ENCODE peak calls at places on chromosome X, in eight cellular contexts. M, Y, K, B, R, S, H and E are unnamed samples.

GRCh38 chrX:110267874-110268273 is 50.0 kb downstream of the AMMECR1 start:
- DNase-seq in M (no peak), Y (no peak), K (no peak), B (no peak), R (no peak), S (peak; percentile 51), H (no peak), E (no peak)

GRCh38 chrX:11793734-11794133 is 35.7 kb downstream of the MSL3 start:
- DNase-seq in M (no peak), Y (no peak), K (no peak), B (no peak), R (no peak), S (no peak), H (no peak), E (no peak)

GRCh38 chrX:44400588-44400987 is 57.1 kb upstream of the EFHC2 start:
- DNase-seq in M (no peak), Y (no peak), K (peak; percentile 50), B (peak; percentile 63), R (no peak), S (no peak), H (peak; percentile 78), E (peak; percentile 88)

GRCh38 chrX:25158635-25159034 is 142.9 kb upstream of the ARX start:
- DNase-seq in M (no peak), Y (no peak), K (no peak), B (no peak), R (no peak), S (no peak), H (peak; percentile 38), E (no peak)

GRCh38 chrX:115067812-115068211 is 50.4 kb upstream of the IL13RA2 start:
- DNase-seq in M (no peak), Y (no peak), K (no peak), B (peak; percentile 15), R (no peak), S (no peak), H (no peak), E (peak; percentile 59)

GRCh38 chrX:71532078-71532752 is 689 bp upstream of the OGT start:
- DNase-seq in M (no peak), Y (no peak), K (peak; percentile 15), B (peak; percentile 62), R (peak; percentile 41), S (peak; percentile 61), H (no peak), E (peak; percentile 71)

GRCh38 chrX:153397256-153397960 is 3.7 kb downstream of the PNMA6E start:
- DNase-seq in M (no peak), Y (no peak), K (no peak), B (no peak), R (no peak), S (no peak), H (no peak), E (no peak)

GRCh38 chrX:24117288-24117687 is 32.2 kb upstream of the ZFX start:
- DNase-seq in M (no peak), Y (peak; percentile 1), K (peak; percentile 70), B (peak; percentile 74), R (no peak), S (no peak), H (no peak), E (peak; percentile 78)

GRCh38 chrX:150416469-150416868 is 53.4 kb downstream of the MAMLD1 start:
- DNase-seq in M (no peak), Y (no peak), K (no peak), B (no peak), R (no peak), S (no peak), H (no peak), E (no peak)

GRCh38 chrX:80766916-80767315 is 42.8 kb downstream of the BRWD3 start:
- DNase-seq in M (no peak), Y (no peak), K (no peak), B (no peak), R (no peak), S (no peak), H (no peak), E (no peak)

GRCh38 chrX:65407157-65407626 is 127.4 kb downstream of the LAS1L start:
- DNase-seq in M (peak; percentile 11), Y (no peak), K (peak; percentile 7), B (no peak), R (no peak), S (no peak), H (no peak), E (peak; percentile 1)

GRCh38 chrX:135309430-135309923 is at the start of gene ETDC:
- DNase-seq in M (no peak), Y (no peak), K (no peak), B (no peak), R (no peak), S (no peak), H (no peak), E (no peak)

GRCh38 chrX:134020910-134021309 is 35.5 kb upstream of the GPC3 start:
- DNase-seq in M (peak; percentile 42), Y (no peak), K (no peak), B (no peak), R (no peak), S (no peak), H (no peak), E (no peak)

GRCh38 chrX:130330706-130331105 is 9.0 kb upstream of the SLC25A14 start:
- DNase-seq in M (peak; percentile 79), Y (no peak), K (peak; percentile 43), B (peak; percentile 33), R (peak; percentile 47), S (peak; percentile 77), H (no peak), E (peak; percentile 52)

GRCh38 chrX:101385795-101386541 is at the start of gene BTK:
- DNase-seq in M (no peak), Y (no peak), K (no peak), B (no peak), R (peak; percentile 31), S (peak; percentile 97), H (no peak), E (no peak)

GRCh38 chrX:139429913-139430312 is 100.6 kb upstream of the F9 start:
- DNase-seq in M (peak; percentile 26), Y (no peak), K (peak; percentile 16), B (no peak), R (no peak), S (peak; percentile 16), H (no peak), E (no peak)

GRCh38 chrX:102765794-102766193 is 45.3 kb downstream of the GPRASP3 start:
- DNase-seq in M (no peak), Y (no peak), K (peak; percentile 40), B (peak; percentile 70), R (peak; percentile 24), S (no peak), H (peak; percentile 53), E (peak; percentile 46)

GRCh38 chrX:69192603-69193002 is 27.4 kb upstream of the PJA1 start:
- DNase-seq in M (no peak), Y (no peak), K (no peak), B (no peak), R (no peak), S (no peak), H (no peak), E (no peak)

GRCh38 chrX:125132274-125132673 is 187.4 kb upstream of the TEX13C start:
- DNase-seq in M (peak; percentile 40), Y (no peak), K (no peak), B (no peak), R (no peak), S (peak; percentile 40), H (no peak), E (peak; percentile 1)

GRCh38 chrX:71053217-71053621 is 14.9 kb downstream of the SNX12 start:
- DNase-seq in M (peak; percentile 83), Y (no peak), K (no peak), B (no peak), R (no peak), S (no peak), H (no peak), E (peak; percentile 69)

GRCh38 chrX:17374619-17375360 is at the start of gene NHS:
- DNase-seq in M (peak; percentile 96), Y (peak; percentile 2), K (peak; percentile 89), B (peak; percentile 59), R (peak; percentile 75), S (peak; percentile 9), H (no peak), E (peak; percentile 62)

GRCh38 chrX:107429090-107429489 is 20.4 kb upstream of the FRMPD3 start:
- DNase-seq in M (no peak), Y (no peak), K (no peak), B (peak; percentile 19), R (peak; percentile 34), S (peak; percentile 51), H (no peak), E (peak; percentile 30)

GRCh38 chrX:18210470-18210869 is 10.2 kb downstream of the BEND2 start:
- DNase-seq in M (no peak), Y (no peak), K (no peak), B (peak; percentile 12), R (no peak), S (peak; percentile 11), H (peak; percentile 0), E (peak; percentile 35)

GRCh38 chrX:148811236-148811635 is 310.8 kb downstream of the AFF2 start:
- DNase-seq in M (no peak), Y (no peak), K (peak; percentile 50), B (peak; percentile 1), R (no peak), S (no peak), H (no peak), E (peak; percentile 36)

GRCh38 chrX:41563881-41564280 is 116.7 kb downstream of the NYX start:
- DNase-seq in M (no peak), Y (no peak), K (no peak), B (peak; percentile 78), R (no peak), S (no peak), H (no peak), E (no peak)

GRCh38 chrX:107673933-107674479 is 45.7 kb downstream of the PRPS1 start:
- DNase-seq in M (peak; percentile 40), Y (no peak), K (no peak), B (peak; percentile 95), R (peak; percentile 88), S (peak; percentile 98), H (no peak), E (peak; percentile 94)